ENCODE peak calls at places on chromosomes 4 and X, in ten cellular contexts. One of them, this sample, is unnamed.

GRCh38 chr4:71639380-71639779 is 144.5 kb downstream of the GC start:
- DNase-seq in HuH-7: no peak
- DNase-seq in ELF-1: peak
- DNase-seq in H9: peak
- DNase-seq in HT1080: no peak
- DNase-seq in fibroblast of pulmonary artery: no peak
- DNase-seq in effector memory CD4-positive, alpha-beta T cell: no peak
- DNase-seq in NCI-H1105 treated with DMSO at 0.1 percent for 48 hours: no peak
- DNase-seq in A549: no peak
- DNase-seq in HT-29: no peak
- DNase-seq in this sample: no peak

GRCh38 chr4:120921456-120922389 is 803 bp downstream of the PRDM5 start:
- DNase-seq in NCI-H1105 treated with DMSO at 0.1 percent for 48 hours: peak
- DNase-seq in effector memory CD4-positive, alpha-beta T cell: peak
- DNase-seq in HuH-7: no peak
- DNase-seq in A549: peak
- DNase-seq in H9: peak
- DNase-seq in HT-29: peak
- DNase-seq in fibroblast of pulmonary artery: peak
- DNase-seq in HT1080: peak
- DNase-seq in ELF-1: peak
- DNase-seq in this sample: peak

GRCh38 chrX:15356444-15356843 is 21.1 kb upstream of the PIGA start:
- DNase-seq in H9: no peak
- DNase-seq in HuH-7: no peak
- DNase-seq in NCI-H1105 treated with DMSO at 0.1 percent for 48 hours: no peak
- DNase-seq in HT1080: no peak
- DNase-seq in ELF-1: no peak
- DNase-seq in HT-29: no peak
- DNase-seq in effector memory CD4-positive, alpha-beta T cell: no peak
- DNase-seq in fibroblast of pulmonary artery: peak
- DNase-seq in A549: no peak
- DNase-seq in this sample: no peak

GRCh38 chrX:107537815-107538214 is 88.4 kb downstream of the FRMPD3 start:
- DNase-seq in effector memory CD4-positive, alpha-beta T cell: no peak
- DNase-seq in HT1080: peak
- DNase-seq in NCI-H1105 treated with DMSO at 0.1 percent for 48 hours: no peak
- DNase-seq in ELF-1: peak
- DNase-seq in A549: peak
- DNase-seq in H9: peak
- DNase-seq in HT-29: peak
- DNase-seq in fibroblast of pulmonary artery: peak
- DNase-seq in HuH-7: peak
- DNase-seq in this sample: no peak

GRCh38 chrX:41779058-41779564 is 55.1 kb downstream of the GPR82 start:
- DNase-seq in HT1080: peak
- DNase-seq in HuH-7: no peak
- DNase-seq in HT-29: peak
- DNase-seq in effector memory CD4-positive, alpha-beta T cell: no peak
- DNase-seq in ELF-1: no peak
- DNase-seq in H9: no peak
- DNase-seq in A549: peak
- DNase-seq in fibroblast of pulmonary artery: peak
- DNase-seq in NCI-H1105 treated with DMSO at 0.1 percent for 48 hours: peak
- DNase-seq in this sample: peak

GRCh38 chrX:14964500-14964899 is 91.3 kb downstream of the MOSPD2 start:
- DNase-seq in effector memory CD4-positive, alpha-beta T cell: no peak
- DNase-seq in A549: no peak
- DNase-seq in HT-29: peak
- DNase-seq in NCI-H1105 treated with DMSO at 0.1 percent for 48 hours: no peak
- DNase-seq in fibroblast of pulmonary artery: peak
- DNase-seq in H9: no peak
- DNase-seq in HT1080: peak
- DNase-seq in HuH-7: no peak
- DNase-seq in ELF-1: no peak
- DNase-seq in this sample: no peak

GRCh38 chr4:167966161-167966560 is 126.2 kb upstream of the ANXA10 start:
- DNase-seq in HuH-7: no peak
- DNase-seq in effector memory CD4-positive, alpha-beta T cell: no peak
- DNase-seq in HT1080: peak
- DNase-seq in fibroblast of pulmonary artery: peak
- DNase-seq in HT-29: no peak
- DNase-seq in A549: no peak
- DNase-seq in H9: no peak
- DNase-seq in NCI-H1105 treated with DMSO at 0.1 percent for 48 hours: no peak
- DNase-seq in ELF-1: no peak
- DNase-seq in this sample: no peak

GRCh38 chr4:180084561-180084960 is 2158.6 kb upstream of the TENM3 start:
- DNase-seq in ELF-1: no peak
- DNase-seq in A549: no peak
- DNase-seq in HT-29: no peak
- DNase-seq in NCI-H1105 treated with DMSO at 0.1 percent for 48 hours: no peak
- DNase-seq in fibroblast of pulmonary artery: no peak
- DNase-seq in H9: no peak
- DNase-seq in HT1080: peak
- DNase-seq in effector memory CD4-positive, alpha-beta T cell: no peak
- DNase-seq in HuH-7: no peak
- DNase-seq in this sample: no peak

GRCh38 chr4:171880136-171880535 is 66.9 kb downstream of the GALNTL6 start:
- DNase-seq in A549: peak
- DNase-seq in HT-29: no peak
- DNase-seq in HT1080: peak
- DNase-seq in effector memory CD4-positive, alpha-beta T cell: no peak
- DNase-seq in H9: no peak
- DNase-seq in NCI-H1105 treated with DMSO at 0.1 percent for 48 hours: no peak
- DNase-seq in HuH-7: no peak
- DNase-seq in ELF-1: peak
- DNase-seq in fibroblast of pulmonary artery: peak
- DNase-seq in this sample: no peak

GRCh38 chr4:98970386-98970785 is 25.1 kb upstream of the METAP1 start:
- DNase-seq in HT-29: no peak
- DNase-seq in ELF-1: no peak
- DNase-seq in NCI-H1105 treated with DMSO at 0.1 percent for 48 hours: no peak
- DNase-seq in effector memory CD4-positive, alpha-beta T cell: no peak
- DNase-seq in fibroblast of pulmonary artery: no peak
- DNase-seq in HT1080: no peak
- DNase-seq in H9: no peak
- DNase-seq in A549: no peak
- DNase-seq in HuH-7: no peak
- DNase-seq in this sample: no peak

GRCh38 chr4:113209153-113209552 is 159.7 kb downstream of the ANK2 start:
- DNase-seq in HT-29: no peak
- DNase-seq in fibroblast of pulmonary artery: no peak
- DNase-seq in HT1080: no peak
- DNase-seq in H9: no peak
- DNase-seq in A549: no peak
- DNase-seq in ELF-1: no peak
- DNase-seq in NCI-H1105 treated with DMSO at 0.1 percent for 48 hours: no peak
- DNase-seq in HuH-7: no peak
- DNase-seq in effector memory CD4-positive, alpha-beta T cell: no peak
- DNase-seq in this sample: no peak

GRCh38 chr4:139933541-139933940 is 220.4 kb downstream of the MAML3 start:
- DNase-seq in A549: no peak
- DNase-seq in HuH-7: no peak
- DNase-seq in effector memory CD4-positive, alpha-beta T cell: no peak
- DNase-seq in HT-29: peak
- DNase-seq in fibroblast of pulmonary artery: no peak
- DNase-seq in ELF-1: no peak
- DNase-seq in NCI-H1105 treated with DMSO at 0.1 percent for 48 hours: no peak
- DNase-seq in H9: no peak
- DNase-seq in HT1080: no peak
- DNase-seq in this sample: no peak

GRCh38 chr4:54386693-54387092 is 157.6 kb downstream of the PDGFRA start:
- DNase-seq in HuH-7: no peak
- DNase-seq in effector memory CD4-positive, alpha-beta T cell: no peak
- DNase-seq in NCI-H1105 treated with DMSO at 0.1 percent for 48 hours: no peak
- DNase-seq in HT1080: no peak
- DNase-seq in HT-29: no peak
- DNase-seq in fibroblast of pulmonary artery: no peak
- DNase-seq in H9: no peak
- DNase-seq in ELF-1: no peak
- DNase-seq in A549: no peak
- DNase-seq in this sample: no peak

This sample was measured in LoVo.